ENCODE peak calls at places on chromosomes 7 and 10, in four cellular contexts. B, K, L and U are unnamed samples.

GRCh38 chr10:115747811-115748210 is 525.2 kb downstream of the GFRA1 start:
- DNase-seq in B (no peak), L (no peak), K (no peak), U (no peak)

GRCh38 chr7:157488966-157489365 is 152.2 kb downstream of the DNAJB6 start:
- DNase-seq in L (no peak), B (no peak), K (no peak), U (no peak)

GRCh38 chr10:66836057-66836456 is 89.8 kb upstream of the LRRTM3 start:
- DNase-seq in K (no peak), B (peak; percentile 71), L (no peak), U (no peak)

GRCh38 chr10:69389827-69390490 is 26.8 kb downstream of the TACR2 start:
- DNase-seq in L (no peak), K (no peak), B (peak; percentile 25), U (no peak)

GRCh38 chr7:77989981-77990566 is 191.5 kb downstream of the PHTF2 start:
- DNase-seq in L (no peak), B (no peak), K (no peak), U (no peak)

GRCh38 chr7:95886501-95887090 is 114.2 kb downstream of the DYNC1I1 start:
- DNase-seq in B (no peak), L (peak; percentile 88), K (no peak), U (no peak)

GRCh38 chr10:78470267-78471103 is 436.8 kb downstream of the RPS24 start:
- DNase-seq in L (peak; percentile 89), B (peak; percentile 15), K (no peak), U (peak; percentile 18)

GRCh38 chr10:13717936-13718772 is 131.4 kb downstream of the PRPF18 start:
- DNase-seq in L (peak; percentile 27), K (no peak), B (peak; percentile 67), U (peak; percentile 6)

GRCh38 chr7:27917774-27918314 is 177.9 kb downstream of the TAX1BP1 start:
- DNase-seq in K (no peak), L (no peak), B (peak; percentile 53), U (no peak)

GRCh38 chr7:143244321-143244720 is 18.9 kb upstream of the GSTK1 start:
- DNase-seq in L (no peak), K (no peak), B (no peak), U (no peak)

GRCh38 chr7:105782391-105783063 is 93.9 kb downstream of the ATXN7L1 start:
- DNase-seq in B (peak; percentile 64), L (no peak), K (peak; percentile 36), U (no peak)

GRCh38 chr10:71150811-71151210 is 61.6 kb upstream of the UNC5B start:
- DNase-seq in B (no peak), L (no peak), K (no peak), U (no peak)

GRCh38 chr7:139452948-139453672 is 30.4 kb downstream of the KLRG2 start:
- DNase-seq in K (no peak), L (no peak), B (no peak), U (no peak)

GRCh38 chr7:148712610-148713330 is 14.1 kb downstream of the CUL1 start:
- DNase-seq in B (no peak), L (no peak), K (no peak), U (no peak)

GRCh38 chr10:31484407-31485135 is 165.6 kb downstream of the ZEB1 start:
- DNase-seq in K (no peak), L (no peak), B (no peak), U (no peak)

GRCh38 chr10:84845628-84846261 is 517.4 kb downstream of the CCSER2 start:
- DNase-seq in B (no peak), K (no peak), L (peak; percentile 7), U (no peak)

GRCh38 chr10:86642499-86642898 is 11.8 kb upstream of the OPN4 start:
- DNase-seq in B (no peak), K (no peak), L (no peak), U (no peak)

GRCh38 chr10:105073999-105074398 is 432.9 kb downstream of the SORCS3 start:
- DNase-seq in L (no peak), K (no peak), B (no peak), U (no peak)

GRCh38 chr7:90666186-90666585 is 70.1 kb downstream of the CDK14 start:
- DNase-seq in L (no peak), K (no peak), B (no peak), U (no peak)

GRCh38 chr10:24453404-24453830 is 244.5 kb downstream of the KIAA1217 start:
- DNase-seq in B (no peak), L (no peak), K (no peak), U (no peak)

GRCh38 chr7:39656415-39656814 is 33.0 kb downstream of the RALA start:
- DNase-seq in L (peak; percentile 6), K (no peak), B (no peak), U (no peak)

GRCh38 chr7:2116086-2116810 is 116.5 kb downstream of the MAD1L1 start:
- DNase-seq in L (peak; percentile 92), B (no peak), K (no peak), U (no peak)

GRCh38 chr7:45088821-45089313 is at the start of gene NACAD:
- DNase-seq in L (no peak), B (peak; percentile 13), K (no peak), U (peak; percentile 38)

GRCh38 chr10:11170993-11171416 is 153.3 kb downstream of the CELF2 start:
- DNase-seq in L (no peak), K (no peak), B (no peak), U (no peak)

GRCh38 chr10:48670978-48671913 is 13.4 kb upstream of the WDFY4 start:
- DNase-seq in K (no peak), L (no peak), B (no peak), U (no peak)

GRCh38 chr7:73986158-73986631 is 41.8 kb upstream of the ELN start:
- DNase-seq in L (no peak), K (no peak), B (no peak), U (no peak)

GRCh38 chr7:46079421-46079820 is 158.3 kb upstream of the IGFBP3 start:
- DNase-seq in K (no peak), B (no peak), L (no peak), U (no peak)

GRCh38 chr7:76262683-76263402 is 39.6 kb upstream of the HSPB1 start:
- DNase-seq in K (no peak), L (no peak), B (peak; percentile 28), U (peak; percentile 25)

GRCh38 chr10:21336476-21337170 is 188.9 kb downstream of the SKIDA1 start:
- DNase-seq in B (peak; percentile 91), L (no peak), K (no peak), U (no peak)

GRCh38 chr7:76086070-76086469 is 38.2 kb downstream of the MDH2 start:
- DNase-seq in L (no peak), K (no peak), B (no peak), U (no peak)

GRCh38 chr10:69826094-69826493 is 24.4 kb downstream of the COL13A1 start:
- DNase-seq in B (no peak), L (no peak), K (no peak), U (no peak)